ENCODE peak calls at places on chromosome 1, in nine cellular contexts. B is fibroblast of lung; K is CD8-positive, alpha-beta T cell; Q is left lung; G is brain microvascular endothelial cell; L is lower lobe of right lung; V is kidney epithelial cell; Y is MM.1S; T is pancreas. J is an unnamed sample.

GRCh38 chr1:27087371-27087941 is 67.5 kb downstream of the SLC9A1 start:
- DNase-seq in B (no peak), L (no peak), T (no peak), K (no peak), G (no peak), Y (no peak), Q (no peak), V (no peak), J (no peak)

GRCh38 chr1:100130552-100131077 is 2.1 kb downstream of the SASS6 start:
- DNase-seq in T (no peak), L (no peak), Y (no peak), V (no peak), G (no peak), B (no peak), Q (no peak), K (no peak), J (no peak)

GRCh38 chr1:30950053-30950452 is 41.5 kb upstream of the SDC3 start:
- DNase-seq in K (no peak), V (no peak), T (no peak), B (no peak), Y (no peak), Q (no peak), G (no peak), L (no peak), J (no peak)

GRCh38 chr1:58057820-58058219 is 488.7 kb downstream of the OMA1 start:
- DNase-seq in K (no peak), T (no peak), Y (no peak), G (no peak), Q (no peak), L (no peak), V (no peak), B (no peak), J (no peak)

GRCh38 chr1:173193639-173194038 is 13.5 kb downstream of the TNFSF4 start:
- DNase-seq in G (peak; percentile 89), Q (no peak), Y (no peak), T (no peak), L (no peak), V (no peak), B (peak; percentile 91), K (no peak), J (no peak)

GRCh38 chr1:63797056-63797726 is 23.4 kb downstream of the ROR1 start:
- DNase-seq in T (no peak), Q (no peak), V (no peak), Y (no peak), B (peak; percentile 58), L (no peak), K (no peak), G (no peak), J (no peak)

GRCh38 chr1:208538587-208538986 is 294.4 kb upstream of the PLXNA2 start:
- DNase-seq in T (no peak), L (no peak), B (no peak), Y (no peak), V (no peak), K (no peak), G (no peak), Q (no peak), J (no peak)

GRCh38 chr1:203470240-203470639 is 5.4 kb upstream of the PRELP start:
- DNase-seq in K (no peak), B (no peak), T (no peak), Y (no peak), Q (no peak), G (no peak), L (no peak), V (no peak), J (no peak)

GRCh38 chr1:18949689-18950414 is 6.6 kb downstream of the IFFO2 start:
- DNase-seq in V (no peak), Q (no peak), B (peak; percentile 72), G (no peak), Y (no peak), T (no peak), L (peak; percentile 53), K (no peak), J (no peak)

DNA sequence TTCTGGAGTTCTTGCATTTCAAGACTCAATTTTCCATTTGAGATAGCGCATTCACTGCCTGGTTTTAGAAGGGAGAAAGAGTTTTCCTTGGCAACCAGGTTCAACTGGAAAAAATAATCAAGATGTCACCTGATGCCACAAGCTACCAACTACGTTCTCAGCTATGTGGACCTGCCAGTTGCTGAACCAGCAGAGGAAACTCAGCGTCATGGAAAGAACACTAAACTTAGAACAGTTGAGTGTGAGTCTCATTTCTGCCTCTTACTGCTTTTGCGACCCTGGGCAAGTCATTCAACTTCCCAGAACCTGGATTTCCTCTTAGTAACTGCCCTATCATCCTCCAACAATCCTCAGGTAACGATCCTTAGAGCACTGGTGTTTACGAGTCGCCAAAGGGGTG is 373.0 kb upstream of the ESRRG start:
- DNase-seq in Q (no peak), G (no peak), V (no peak), L (no peak), T (no peak), B (no peak), K (no peak), Y (no peak), J (no peak)
- H3K4me3 ChIP-seq in Q (no peak overlapping the region), G (no peak overlapping the region), V (no peak overlapping the region), L (no peak overlapping the region), T (no peak overlapping the region), B (no peak overlapping the region), K (no peak overlapping the region), Y (no peak overlapping the region), J (no peak overlapping the region)

DNA sequence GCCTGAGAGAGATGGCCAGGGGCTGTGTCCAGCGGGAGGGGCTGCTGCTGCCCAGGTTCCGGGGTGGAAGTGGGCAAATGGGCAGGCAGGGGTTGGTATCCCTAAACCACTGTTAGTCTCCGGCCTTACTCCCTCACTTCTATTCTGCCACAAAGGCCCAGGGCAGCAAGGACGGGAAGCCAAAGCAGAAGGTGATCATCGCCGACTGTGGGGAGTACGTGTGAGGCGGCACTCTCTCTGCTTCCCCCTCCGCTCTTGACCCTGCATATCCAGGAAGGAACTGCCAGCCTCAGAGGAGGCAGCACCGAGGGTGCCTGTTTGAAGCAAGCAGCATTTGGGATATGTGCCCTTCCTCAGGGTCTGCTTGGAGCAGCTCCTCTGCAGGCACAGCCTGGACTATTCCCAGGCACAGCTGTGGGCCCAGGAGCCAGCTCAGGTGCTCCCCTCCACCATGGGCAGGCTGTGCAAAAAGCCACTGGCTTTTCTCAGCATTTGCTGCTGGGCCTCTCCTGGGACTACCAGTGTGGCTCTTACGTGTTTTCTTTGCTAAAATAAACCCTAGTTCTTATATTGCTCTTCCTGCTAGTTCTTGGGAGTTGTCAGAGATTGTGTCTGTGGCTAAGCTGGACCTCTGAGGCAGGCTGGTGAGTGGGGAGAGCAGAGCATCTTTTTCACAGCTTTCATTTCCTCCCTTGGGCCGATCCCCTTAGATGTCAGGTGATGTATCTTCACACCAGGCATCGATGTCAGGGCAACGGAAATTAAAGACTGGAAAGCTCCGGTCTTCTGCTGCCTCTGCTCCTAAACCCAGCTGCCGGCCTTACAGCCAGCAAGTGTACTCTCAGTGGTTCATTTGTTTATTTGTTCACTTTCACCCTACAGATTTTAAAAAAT is 14.7 kb downstream of the PPIE start:
- DNase-seq in K (no peak), B (no peak), T (no peak), Q (no peak), V (no peak), L (no peak), Y (no peak), G (no peak), J (no peak)
- TF ChIP-seq CTCF in K (no peak), B (no peak), T (no peak), Q (no peak), V (no peak), L (no peak), Y (no peak), G (no peak), J (no peak)

GRCh38 chr1:35452086-35452485 is 105.1 kb downstream of the KIAA0319L start:
- DNase-seq in Q (no peak), T (no peak), B (peak; percentile 21), K (no peak), L (peak; percentile 75), V (no peak), Y (no peak), G (no peak), J (no peak)

GRCh38 chr1:35451125-35451528 is 106.1 kb downstream of the KIAA0319L start:
- DNase-seq in Y (peak; percentile 64), V (peak; percentile 32), Q (peak; percentile 86), T (peak; percentile 92), G (peak; percentile 86), K (peak; percentile 62), L (peak; percentile 86), B (peak; percentile 60), J (peak; percentile 88)

GRCh38 chr1:35449334-35450008 is 107.7 kb downstream of the KIAA0319L start:
- DNase-seq in K (no peak), T (no peak), B (peak; percentile 95), V (peak; percentile 42), L (no peak), Y (no peak), G (peak; percentile 95), Q (no peak), J (no peak)

GRCh38 chr1:35454175-35454574 is 103.0 kb downstream of the KIAA0319L start:
- DNase-seq in K (no peak), G (no peak), T (no peak), L (no peak), Y (no peak), V (no peak), Q (no peak), B (no peak), J (no peak)

DNA sequence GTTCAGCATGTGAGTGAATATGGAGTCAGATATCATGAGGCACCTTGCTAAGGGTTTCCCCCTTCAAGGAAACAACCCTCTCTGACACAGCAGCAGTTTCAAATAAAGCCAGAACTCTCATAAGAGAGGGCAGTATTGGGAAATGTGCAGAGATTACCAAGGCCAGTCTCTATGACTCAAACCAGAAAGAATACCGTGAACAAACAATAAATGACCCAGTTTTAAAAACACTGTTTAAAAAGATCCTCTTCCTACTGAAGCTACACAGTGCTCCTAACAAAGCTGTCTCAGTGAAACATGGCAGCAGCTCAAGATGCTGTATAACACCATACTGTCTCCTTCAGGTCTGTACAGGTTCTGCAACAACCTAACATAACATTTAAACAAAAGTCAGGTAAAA is 102.6 kb downstream of the KIAA0319L start:
- DNase-seq in V (no peak), T (no peak), Y (no peak), Q (no peak), G (peak; percentile 53), K (no peak), B (peak; percentile 59), L (no peak), J (no peak)
- H3K36me3 ChIP-seq in V (peaks cover 3% of the 10 kb centered on the region), T (peaks cover 14% of the 10 kb centered on the region), Y (no peaks in the 10 kb centered on the region), Q (no peaks in the 10 kb centered on the region), G (peaks cover 14% of the 10 kb centered on the region), K (peaks cover 17% of the 10 kb centered on the region), B (peaks cover 6% of the 10 kb centered on the region), L (peaks cover 74% of the 10 kb centered on the region), J (no peaks in the 10 kb centered on the region)

GRCh38 chr1:170668301-170668789 is 4.4 kb downstream of the PRRX1 start:
- DNase-seq in V (no peak), Q (no peak), T (no peak), B (peak; percentile 39), K (no peak), G (peak; percentile 22), Y (no peak), L (no peak), J (no peak)
- H3K4me3 ChIP-seq in V (no peak overlapping the region), Q (no peak overlapping the region), T (no peak overlapping the region), B (no peak overlapping the region), K (no peak overlapping the region), G (peak overlapping the region; percentile 43), Y (peak overlapping the region; percentile 15), L (peak overlapping the region; percentile 19), J (no peak overlapping the region)